ENCODE peak calls at places on chromosomes 13 and 19, in five cellular contexts. One of them, this sample, is unnamed.

GRCh38 chr13:32528358-32528757 is 10.2 kb downstream of the N4BP2L2 start:
- DNase-seq in stimulated activated CD4-positive, alpha-beta T cell treated with anti-CD3 and anti-CD28 coated beads, Interleukin-1b, Interleukin-23, amount 100 ng/mL, for 4 hours: no peak
- DNase-seq in CD8-positive, alpha-beta T cell: no peak
- DNase-seq in heart right ventricle: no peak
- DNase-seq in activated naive CD8-positive, alpha-beta T cell treated with anti-CD3 and anti-CD28 coated beads, Interleukin-2, amount 50 U/mL, for 24 hours: no peak
- DNase-seq in this sample: no peak

GRCh38 chr19:38055040-38055439 is 148.0 kb downstream of the SIPA1L3 start:
- DNase-seq in stimulated activated CD4-positive, alpha-beta T cell treated with anti-CD3 and anti-CD28 coated beads, Interleukin-1b, Interleukin-23, amount 100 ng/mL, for 4 hours: no peak
- DNase-seq in CD8-positive, alpha-beta T cell: no peak
- DNase-seq in heart right ventricle: no peak
- DNase-seq in activated naive CD8-positive, alpha-beta T cell treated with anti-CD3 and anti-CD28 coated beads, Interleukin-2, amount 50 U/mL, for 24 hours: no peak
- DNase-seq in this sample: no peak

GRCh38 chr19:2524840-2525723 is 49.2 kb downstream of the GADD45B start:
- DNase-seq in stimulated activated CD4-positive, alpha-beta T cell treated with anti-CD3 and anti-CD28 coated beads, Interleukin-1b, Interleukin-23, amount 100 ng/mL, for 4 hours: no peak
- DNase-seq in CD8-positive, alpha-beta T cell: no peak
- DNase-seq in heart right ventricle: no peak
- DNase-seq in activated naive CD8-positive, alpha-beta T cell treated with anti-CD3 and anti-CD28 coated beads, Interleukin-2, amount 50 U/mL, for 24 hours: no peak
- DNase-seq in this sample: no peak

GRCh38 chr13:108962652-108963051 is 333.2 kb downstream of the MYO16 start:
- DNase-seq in stimulated activated CD4-positive, alpha-beta T cell treated with anti-CD3 and anti-CD28 coated beads, Interleukin-1b, Interleukin-23, amount 100 ng/mL, for 4 hours: no peak
- DNase-seq in CD8-positive, alpha-beta T cell: no peak
- DNase-seq in heart right ventricle: no peak
- DNase-seq in activated naive CD8-positive, alpha-beta T cell treated with anti-CD3 and anti-CD28 coated beads, Interleukin-2, amount 50 U/mL, for 24 hours: no peak
- DNase-seq in this sample: no peak

GRCh38 chr13:30737511-30738342 is 2.4 kb downstream of the ALOX5AP start:
- DNase-seq in stimulated activated CD4-positive, alpha-beta T cell treated with anti-CD3 and anti-CD28 coated beads, Interleukin-1b, Interleukin-23, amount 100 ng/mL, for 4 hours: no peak
- DNase-seq in CD8-positive, alpha-beta T cell: no peak
- DNase-seq in heart right ventricle: no peak
- DNase-seq in activated naive CD8-positive, alpha-beta T cell treated with anti-CD3 and anti-CD28 coated beads, Interleukin-2, amount 50 U/mL, for 24 hours: no peak
- DNase-seq in this sample: no peak

GRCh38 chr13:110546933-110547332 is 14.6 kb downstream of the RAB20 start:
- DNase-seq in stimulated activated CD4-positive, alpha-beta T cell treated with anti-CD3 and anti-CD28 coated beads, Interleukin-1b, Interleukin-23, amount 100 ng/mL, for 4 hours: no peak
- DNase-seq in CD8-positive, alpha-beta T cell: no peak
- DNase-seq in heart right ventricle: peak
- DNase-seq in activated naive CD8-positive, alpha-beta T cell treated with anti-CD3 and anti-CD28 coated beads, Interleukin-2, amount 50 U/mL, for 24 hours: no peak
- DNase-seq in this sample: no peak

GRCh38 chr19:35555301-35556005 is 8.0 kb downstream of the ATP4A start:
- DNase-seq in stimulated activated CD4-positive, alpha-beta T cell treated with anti-CD3 and anti-CD28 coated beads, Interleukin-1b, Interleukin-23, amount 100 ng/mL, for 4 hours: no peak
- DNase-seq in CD8-positive, alpha-beta T cell: no peak
- DNase-seq in heart right ventricle: no peak
- DNase-seq in activated naive CD8-positive, alpha-beta T cell treated with anti-CD3 and anti-CD28 coated beads, Interleukin-2, amount 50 U/mL, for 24 hours: no peak
- DNase-seq in this sample: no peak

GRCh38 chr19:1855828-1856255 is 7.5 kb downstream of the KLF16 start:
- DNase-seq in stimulated activated CD4-positive, alpha-beta T cell treated with anti-CD3 and anti-CD28 coated beads, Interleukin-1b, Interleukin-23, amount 100 ng/mL, for 4 hours: no peak
- DNase-seq in CD8-positive, alpha-beta T cell: peak
- DNase-seq in heart right ventricle: no peak
- DNase-seq in activated naive CD8-positive, alpha-beta T cell treated with anti-CD3 and anti-CD28 coated beads, Interleukin-2, amount 50 U/mL, for 24 hours: peak
- DNase-seq in this sample: no peak

GRCh38 chr13:47897411-47898050 is 103.5 kb downstream of the SUCLA2 start:
- DNase-seq in stimulated activated CD4-positive, alpha-beta T cell treated with anti-CD3 and anti-CD28 coated beads, Interleukin-1b, Interleukin-23, amount 100 ng/mL, for 4 hours: no peak
- DNase-seq in CD8-positive, alpha-beta T cell: no peak
- DNase-seq in heart right ventricle: no peak
- DNase-seq in activated naive CD8-positive, alpha-beta T cell treated with anti-CD3 and anti-CD28 coated beads, Interleukin-2, amount 50 U/mL, for 24 hours: no peak
- DNase-seq in this sample: no peak

GRCh38 chr19:50357178-50358100 is 8.0 kb downstream of the NAPSA start:
- DNase-seq in stimulated activated CD4-positive, alpha-beta T cell treated with anti-CD3 and anti-CD28 coated beads, Interleukin-1b, Interleukin-23, amount 100 ng/mL, for 4 hours: peak
- DNase-seq in CD8-positive, alpha-beta T cell: peak
- DNase-seq in heart right ventricle: peak
- DNase-seq in activated naive CD8-positive, alpha-beta T cell treated with anti-CD3 and anti-CD28 coated beads, Interleukin-2, amount 50 U/mL, for 24 hours: peak
- DNase-seq in this sample: no peak

GRCh38 chr13:98311200-98311548 is 134.1 kb upstream of the RNF113B start:
- DNase-seq in stimulated activated CD4-positive, alpha-beta T cell treated with anti-CD3 and anti-CD28 coated beads, Interleukin-1b, Interleukin-23, amount 100 ng/mL, for 4 hours: no peak
- DNase-seq in CD8-positive, alpha-beta T cell: no peak
- DNase-seq in heart right ventricle: no peak
- DNase-seq in activated naive CD8-positive, alpha-beta T cell treated with anti-CD3 and anti-CD28 coated beads, Interleukin-2, amount 50 U/mL, for 24 hours: no peak
- DNase-seq in this sample: no peak

GRCh38 chr19:40365613-40366401 is 17.3 kb downstream of the PLD3 start:
- DNase-seq in stimulated activated CD4-positive, alpha-beta T cell treated with anti-CD3 and anti-CD28 coated beads, Interleukin-1b, Interleukin-23, amount 100 ng/mL, for 4 hours: peak
- DNase-seq in CD8-positive, alpha-beta T cell: peak
- DNase-seq in heart right ventricle: peak
- DNase-seq in activated naive CD8-positive, alpha-beta T cell treated with anti-CD3 and anti-CD28 coated beads, Interleukin-2, amount 50 U/mL, for 24 hours: peak
- DNase-seq in this sample: no peak

GRCh38 chr13:73754727-73755292 is 379.4 kb downstream of the KLF12 start:
- DNase-seq in stimulated activated CD4-positive, alpha-beta T cell treated with anti-CD3 and anti-CD28 coated beads, Interleukin-1b, Interleukin-23, amount 100 ng/mL, for 4 hours: no peak
- DNase-seq in CD8-positive, alpha-beta T cell: no peak
- DNase-seq in heart right ventricle: peak
- DNase-seq in activated naive CD8-positive, alpha-beta T cell treated with anti-CD3 and anti-CD28 coated beads, Interleukin-2, amount 50 U/mL, for 24 hours: peak
- DNase-seq in this sample: no peak

GRCh38 chr19:44987148-44987675 is 14.1 kb upstream of the RELB start:
- DNase-seq in stimulated activated CD4-positive, alpha-beta T cell treated with anti-CD3 and anti-CD28 coated beads, Interleukin-1b, Interleukin-23, amount 100 ng/mL, for 4 hours: no peak
- DNase-seq in CD8-positive, alpha-beta T cell: no peak
- DNase-seq in heart right ventricle: no peak
- DNase-seq in activated naive CD8-positive, alpha-beta T cell treated with anti-CD3 and anti-CD28 coated beads, Interleukin-2, amount 50 U/mL, for 24 hours: no peak
- DNase-seq in this sample: no peak

GRCh38 chr13:82330499-82330898 is 1551.8 kb downstream of the SLITRK1 start:
- DNase-seq in stimulated activated CD4-positive, alpha-beta T cell treated with anti-CD3 and anti-CD28 coated beads, Interleukin-1b, Interleukin-23, amount 100 ng/mL, for 4 hours: no peak
- DNase-seq in CD8-positive, alpha-beta T cell: no peak
- DNase-seq in heart right ventricle: no peak
- DNase-seq in activated naive CD8-positive, alpha-beta T cell treated with anti-CD3 and anti-CD28 coated beads, Interleukin-2, amount 50 U/mL, for 24 hours: no peak
- DNase-seq in this sample: no peak

GRCh38 chr19:30361107-30361447 is 11.1 kb upstream of the ZNF536 start:
- DNase-seq in stimulated activated CD4-positive, alpha-beta T cell treated with anti-CD3 and anti-CD28 coated beads, Interleukin-1b, Interleukin-23, amount 100 ng/mL, for 4 hours: no peak
- DNase-seq in CD8-positive, alpha-beta T cell: no peak
- DNase-seq in heart right ventricle: no peak
- DNase-seq in activated naive CD8-positive, alpha-beta T cell treated with anti-CD3 and anti-CD28 coated beads, Interleukin-2, amount 50 U/mL, for 24 hours: no peak
- DNase-seq in this sample: no peak

GRCh38 chr13:110904748-110905147 is 10.1 kb downstream of the ANKRD10 start:
- DNase-seq in stimulated activated CD4-positive, alpha-beta T cell treated with anti-CD3 and anti-CD28 coated beads, Interleukin-1b, Interleukin-23, amount 100 ng/mL, for 4 hours: no peak
- DNase-seq in CD8-positive, alpha-beta T cell: no peak
- DNase-seq in heart right ventricle: no peak
- DNase-seq in activated naive CD8-positive, alpha-beta T cell treated with anti-CD3 and anti-CD28 coated beads, Interleukin-2, amount 50 U/mL, for 24 hours: no peak
- DNase-seq in this sample: no peak

GRCh38 chr19:51904331-51905165 is at the start of gene ZNF649:
- DNase-seq in stimulated activated CD4-positive, alpha-beta T cell treated with anti-CD3 and anti-CD28 coated beads, Interleukin-1b, Interleukin-23, amount 100 ng/mL, for 4 hours: peak
- DNase-seq in CD8-positive, alpha-beta T cell: peak
- DNase-seq in heart right ventricle: peak
- DNase-seq in activated naive CD8-positive, alpha-beta T cell treated with anti-CD3 and anti-CD28 coated beads, Interleukin-2, amount 50 U/mL, for 24 hours: peak
- DNase-seq in this sample: peak

GRCh38 chr13:90427322-90428272 is 919.9 kb upstream of the MIR17HG start:
- DNase-seq in stimulated activated CD4-positive, alpha-beta T cell treated with anti-CD3 and anti-CD28 coated beads, Interleukin-1b, Interleukin-23, amount 100 ng/mL, for 4 hours: no peak
- DNase-seq in CD8-positive, alpha-beta T cell: no peak
- DNase-seq in heart right ventricle: no peak
- DNase-seq in activated naive CD8-positive, alpha-beta T cell treated with anti-CD3 and anti-CD28 coated beads, Interleukin-2, amount 50 U/mL, for 24 hours: no peak
- DNase-seq in this sample: no peak

GRCh38 chr19:15316498-15316897 is 15.8 kb downstream of the BRD4 start:
- DNase-seq in stimulated activated CD4-positive, alpha-beta T cell treated with anti-CD3 and anti-CD28 coated beads, Interleukin-1b, Interleukin-23, amount 100 ng/mL, for 4 hours: no peak
- DNase-seq in CD8-positive, alpha-beta T cell: no peak
- DNase-seq in heart right ventricle: no peak
- DNase-seq in activated naive CD8-positive, alpha-beta T cell treated with anti-CD3 and anti-CD28 coated beads, Interleukin-2, amount 50 U/mL, for 24 hours: no peak
- DNase-seq in this sample: no peak

GRCh38 chr13:27791146-27791900 is 960 bp upstream of the GSX1 start:
- DNase-seq in stimulated activated CD4-positive, alpha-beta T cell treated with anti-CD3 and anti-CD28 coated beads, Interleukin-1b, Interleukin-23, amount 100 ng/mL, for 4 hours: no peak
- DNase-seq in CD8-positive, alpha-beta T cell: no peak
- DNase-seq in heart right ventricle: no peak
- DNase-seq in activated naive CD8-positive, alpha-beta T cell treated with anti-CD3 and anti-CD28 coated beads, Interleukin-2, amount 50 U/mL, for 24 hours: no peak
- DNase-seq in this sample: no peak

GRCh38 chr13:113397606-113398425 is 33.9 kb upstream of the GRTP1 start:
- DNase-seq in stimulated activated CD4-positive, alpha-beta T cell treated with anti-CD3 and anti-CD28 coated beads, Interleukin-1b, Interleukin-23, amount 100 ng/mL, for 4 hours: no peak
- DNase-seq in CD8-positive, alpha-beta T cell: no peak
- DNase-seq in heart right ventricle: no peak
- DNase-seq in activated naive CD8-positive, alpha-beta T cell treated with anti-CD3 and anti-CD28 coated beads, Interleukin-2, amount 50 U/mL, for 24 hours: no peak
- DNase-seq in this sample: no peak

GRCh38 chr13:55437162-55437561 is 1703.6 kb upstream of the PRR20A start:
- DNase-seq in stimulated activated CD4-positive, alpha-beta T cell treated with anti-CD3 and anti-CD28 coated beads, Interleukin-1b, Interleukin-23, amount 100 ng/mL, for 4 hours: no peak
- DNase-seq in CD8-positive, alpha-beta T cell: no peak
- DNase-seq in heart right ventricle: no peak
- DNase-seq in activated naive CD8-positive, alpha-beta T cell treated with anti-CD3 and anti-CD28 coated beads, Interleukin-2, amount 50 U/mL, for 24 hours: no peak
- DNase-seq in this sample: no peak

GRCh38 chr13:48429886-48430285 is 17.0 kb upstream of the LPAR6 start:
- DNase-seq in stimulated activated CD4-positive, alpha-beta T cell treated with anti-CD3 and anti-CD28 coated beads, Interleukin-1b, Interleukin-23, amount 100 ng/mL, for 4 hours: no peak
- DNase-seq in CD8-positive, alpha-beta T cell: no peak
- DNase-seq in heart right ventricle: no peak
- DNase-seq in activated naive CD8-positive, alpha-beta T cell treated with anti-CD3 and anti-CD28 coated beads, Interleukin-2, amount 50 U/mL, for 24 hours: no peak
- DNase-seq in this sample: no peak

GRCh38 chr13:44815507-44816074 is 173.7 kb downstream of the NUFIP1 start:
- DNase-seq in stimulated activated CD4-positive, alpha-beta T cell treated with anti-CD3 and anti-CD28 coated beads, Interleukin-1b, Interleukin-23, amount 100 ng/mL, for 4 hours: no peak
- DNase-seq in CD8-positive, alpha-beta T cell: no peak
- DNase-seq in heart right ventricle: no peak
- DNase-seq in activated naive CD8-positive, alpha-beta T cell treated with anti-CD3 and anti-CD28 coated beads, Interleukin-2, amount 50 U/mL, for 24 hours: peak
- DNase-seq in this sample: no peak

GRCh38 chr19:47104678-47105077 is 8.9 kb downstream of the ZC3H4 start:
- DNase-seq in stimulated activated CD4-positive, alpha-beta T cell treated with anti-CD3 and anti-CD28 coated beads, Interleukin-1b, Interleukin-23, amount 100 ng/mL, for 4 hours: no peak
- DNase-seq in CD8-positive, alpha-beta T cell: no peak
- DNase-seq in heart right ventricle: no peak
- DNase-seq in activated naive CD8-positive, alpha-beta T cell treated with anti-CD3 and anti-CD28 coated beads, Interleukin-2, amount 50 U/mL, for 24 hours: no peak
- DNase-seq in this sample: no peak